ENCODE peak calls at places on chromosomes 6 and 20, in ten cellular contexts. One of them, this sample, is unnamed.
A peak's percentile ranks its signal among the peaks of the same experiment; 100 is the strongest.

GRCh38 chr6:146770965-146771735 is 172.4 kb downstream of the ADGB start:
- DNase-seq in sciatic nerve: no peak
- DNase-seq in activated T-helper 1 cell treated with Interleukin-2 at 50 U/mL for 16 hours: peak; percentile 15
- DNase-seq in stimulated activated CD8-positive, alpha-beta memory T cell treated with anti-CD3 and anti-CD28 coated beads, Interleukin-7, amount 100 ng/mL, for 48 hours: no peak
- DNase-seq in lung: peak; percentile 54
- DNase-seq in neural crest cell: no peak
- DNase-seq in CD4-positive, alpha-beta memory T cell: peak; percentile 69
- DNase-seq in RWPE1: no peak
- DNase-seq in astrocyte: no peak
- DNase-seq in left cardiac atrium: peak; percentile 57
- DNase-seq in this sample: no peak

GRCh38 chr20:45725134-45725533 is 3.0 kb downstream of the SPINT4 start:
- DNase-seq in stimulated activated CD8-positive, alpha-beta memory T cell treated with anti-CD3 and anti-CD28 coated beads, Interleukin-7, amount 100 ng/mL, for 48 hours: no peak
- DNase-seq in left cardiac atrium: no peak
- DNase-seq in CD4-positive, alpha-beta memory T cell: no peak
- DNase-seq in neural crest cell: no peak
- DNase-seq in astrocyte: no peak
- DNase-seq in sciatic nerve: no peak
- DNase-seq in activated T-helper 1 cell treated with Interleukin-2 at 50 U/mL for 16 hours: no peak
- DNase-seq in RWPE1: no peak
- DNase-seq in lung: peak; percentile 36
- DNase-seq in this sample: no peak

GRCh38 chr6:167957626-167958025 is 39.8 kb upstream of the KIF25 start:
- DNase-seq in neural crest cell: no peak
- DNase-seq in activated T-helper 1 cell treated with Interleukin-2 at 50 U/mL for 16 hours: no peak
- DNase-seq in left cardiac atrium: no peak
- DNase-seq in sciatic nerve: no peak
- DNase-seq in RWPE1: no peak
- DNase-seq in stimulated activated CD8-positive, alpha-beta memory T cell treated with anti-CD3 and anti-CD28 coated beads, Interleukin-7, amount 100 ng/mL, for 48 hours: no peak
- DNase-seq in astrocyte: no peak
- DNase-seq in CD4-positive, alpha-beta memory T cell: no peak
- DNase-seq in lung: no peak
- DNase-seq in this sample: no peak

GRCh38 chr6:158758941-158759479 is 60.2 kb downstream of the EZR start:
- DNase-seq in neural crest cell: no peak
- DNase-seq in astrocyte: no peak
- DNase-seq in stimulated activated CD8-positive, alpha-beta memory T cell treated with anti-CD3 and anti-CD28 coated beads, Interleukin-7, amount 100 ng/mL, for 48 hours: no peak
- DNase-seq in RWPE1: no peak
- DNase-seq in sciatic nerve: no peak
- DNase-seq in left cardiac atrium: no peak
- DNase-seq in activated T-helper 1 cell treated with Interleukin-2 at 50 U/mL for 16 hours: no peak
- DNase-seq in CD4-positive, alpha-beta memory T cell: no peak
- DNase-seq in lung: no peak
- DNase-seq in this sample: no peak

GRCh38 chr20:45254867-45255266 is 503 bp upstream of the SLPI start:
- DNase-seq in neural crest cell: no peak
- DNase-seq in activated T-helper 1 cell treated with Interleukin-2 at 50 U/mL for 16 hours: no peak
- DNase-seq in left cardiac atrium: no peak
- DNase-seq in sciatic nerve: no peak
- DNase-seq in CD4-positive, alpha-beta memory T cell: no peak
- DNase-seq in stimulated activated CD8-positive, alpha-beta memory T cell treated with anti-CD3 and anti-CD28 coated beads, Interleukin-7, amount 100 ng/mL, for 48 hours: no peak
- DNase-seq in RWPE1: peak; percentile 85
- DNase-seq in lung: peak; percentile 39
- DNase-seq in astrocyte: peak; percentile 6
- DNase-seq in this sample: no peak

GRCh38 chr6:30112402-30113376 is at the start of gene TRIM31:
- DNase-seq in activated T-helper 1 cell treated with Interleukin-2 at 50 U/mL for 16 hours: no peak
- DNase-seq in left cardiac atrium: no peak
- DNase-seq in stimulated activated CD8-positive, alpha-beta memory T cell treated with anti-CD3 and anti-CD28 coated beads, Interleukin-7, amount 100 ng/mL, for 48 hours: no peak
- DNase-seq in RWPE1: no peak
- DNase-seq in astrocyte: no peak
- DNase-seq in CD4-positive, alpha-beta memory T cell: no peak
- DNase-seq in lung: no peak
- DNase-seq in sciatic nerve: no peak
- DNase-seq in neural crest cell: no peak
- DNase-seq in this sample: no peak

GRCh38 chr20:33827629-33828325 is 16.6 kb downstream of the CHMP4B start:
- DNase-seq in CD4-positive, alpha-beta memory T cell: no peak
- DNase-seq in neural crest cell: no peak
- DNase-seq in sciatic nerve: no peak
- DNase-seq in left cardiac atrium: no peak
- DNase-seq in activated T-helper 1 cell treated with Interleukin-2 at 50 U/mL for 16 hours: no peak
- DNase-seq in RWPE1: no peak
- DNase-seq in astrocyte: no peak
- DNase-seq in lung: no peak
- DNase-seq in stimulated activated CD8-positive, alpha-beta memory T cell treated with anti-CD3 and anti-CD28 coated beads, Interleukin-7, amount 100 ng/mL, for 48 hours: no peak
- DNase-seq in this sample: no peak

GRCh38 chr6:145963216-145964068 is 716 bp downstream of the SHPRH start:
- DNase-seq in activated T-helper 1 cell treated with Interleukin-2 at 50 U/mL for 16 hours: peak; percentile 15
- DNase-seq in astrocyte: peak; percentile 41
- DNase-seq in RWPE1: peak; percentile 38
- DNase-seq in sciatic nerve: no peak
- DNase-seq in stimulated activated CD8-positive, alpha-beta memory T cell treated with anti-CD3 and anti-CD28 coated beads, Interleukin-7, amount 100 ng/mL, for 48 hours: peak; percentile 17
- DNase-seq in neural crest cell: no peak
- DNase-seq in left cardiac atrium: peak; percentile 48
- DNase-seq in lung: peak; percentile 40
- DNase-seq in CD4-positive, alpha-beta memory T cell: peak; percentile 46
- DNase-seq in this sample: peak; percentile 56

GRCh38 chr6:147691436-147691835 is 182.9 kb downstream of the SAMD5 start:
- DNase-seq in lung: no peak
- DNase-seq in sciatic nerve: no peak
- DNase-seq in neural crest cell: no peak
- DNase-seq in left cardiac atrium: no peak
- DNase-seq in CD4-positive, alpha-beta memory T cell: no peak
- DNase-seq in activated T-helper 1 cell treated with Interleukin-2 at 50 U/mL for 16 hours: no peak
- DNase-seq in astrocyte: no peak
- DNase-seq in RWPE1: no peak
- DNase-seq in stimulated activated CD8-positive, alpha-beta memory T cell treated with anti-CD3 and anti-CD28 coated beads, Interleukin-7, amount 100 ng/mL, for 48 hours: no peak
- DNase-seq in this sample: no peak

GRCh38 chr6:75611702-75612375 is 10.2 kb downstream of the SENP6 start:
- DNase-seq in astrocyte: peak; percentile 26
- DNase-seq in lung: no peak
- DNase-seq in neural crest cell: no peak
- DNase-seq in activated T-helper 1 cell treated with Interleukin-2 at 50 U/mL for 16 hours: no peak
- DNase-seq in left cardiac atrium: no peak
- DNase-seq in CD4-positive, alpha-beta memory T cell: peak; percentile 67
- DNase-seq in RWPE1: no peak
- DNase-seq in stimulated activated CD8-positive, alpha-beta memory T cell treated with anti-CD3 and anti-CD28 coated beads, Interleukin-7, amount 100 ng/mL, for 48 hours: no peak
- DNase-seq in sciatic nerve: no peak
- DNase-seq in this sample: no peak

GRCh38 chr6:104229057-104229456 is 630.7 kb downstream of the HACE1 start:
- DNase-seq in sciatic nerve: no peak
- DNase-seq in left cardiac atrium: no peak
- DNase-seq in stimulated activated CD8-positive, alpha-beta memory T cell treated with anti-CD3 and anti-CD28 coated beads, Interleukin-7, amount 100 ng/mL, for 48 hours: no peak
- DNase-seq in astrocyte: no peak
- DNase-seq in RWPE1: no peak
- DNase-seq in neural crest cell: no peak
- DNase-seq in CD4-positive, alpha-beta memory T cell: no peak
- DNase-seq in activated T-helper 1 cell treated with Interleukin-2 at 50 U/mL for 16 hours: no peak
- DNase-seq in lung: no peak
- DNase-seq in this sample: no peak

GRCh38 chr6:145948328-145948727 is 15.8 kb downstream of the SHPRH start:
- DNase-seq in CD4-positive, alpha-beta memory T cell: no peak
- DNase-seq in stimulated activated CD8-positive, alpha-beta memory T cell treated with anti-CD3 and anti-CD28 coated beads, Interleukin-7, amount 100 ng/mL, for 48 hours: no peak
- DNase-seq in RWPE1: peak; percentile 13
- DNase-seq in activated T-helper 1 cell treated with Interleukin-2 at 50 U/mL for 16 hours: no peak
- DNase-seq in left cardiac atrium: no peak
- DNase-seq in sciatic nerve: no peak
- DNase-seq in neural crest cell: no peak
- DNase-seq in astrocyte: peak; percentile 26
- DNase-seq in lung: no peak
- DNase-seq in this sample: no peak

GRCh38 chr6:164106345-164106769 is 691.8 kb downstream of the QKI start:
- DNase-seq in sciatic nerve: peak; percentile 65
- DNase-seq in neural crest cell: peak; percentile 42
- DNase-seq in lung: no peak
- DNase-seq in RWPE1: no peak
- DNase-seq in CD4-positive, alpha-beta memory T cell: no peak
- DNase-seq in activated T-helper 1 cell treated with Interleukin-2 at 50 U/mL for 16 hours: no peak
- DNase-seq in astrocyte: peak; percentile 22
- DNase-seq in stimulated activated CD8-positive, alpha-beta memory T cell treated with anti-CD3 and anti-CD28 coated beads, Interleukin-7, amount 100 ng/mL, for 48 hours: no peak
- DNase-seq in left cardiac atrium: peak; percentile 69
- DNase-seq in this sample: peak; percentile 62

GRCh38 chr20:4170621-4171537 is 155.5 kb upstream of the RNF24 start:
- DNase-seq in astrocyte: no peak
- DNase-seq in sciatic nerve: no peak
- DNase-seq in RWPE1: no peak
- DNase-seq in left cardiac atrium: no peak
- DNase-seq in CD4-positive, alpha-beta memory T cell: no peak
- DNase-seq in activated T-helper 1 cell treated with Interleukin-2 at 50 U/mL for 16 hours: no peak
- DNase-seq in stimulated activated CD8-positive, alpha-beta memory T cell treated with anti-CD3 and anti-CD28 coated beads, Interleukin-7, amount 100 ng/mL, for 48 hours: no peak
- DNase-seq in lung: no peak
- DNase-seq in neural crest cell: no peak
- DNase-seq in this sample: no peak

GRCh38 chr6:154974485-154975149 is 20.5 kb upstream of the TIAM2 start:
- DNase-seq in lung: no peak
- DNase-seq in sciatic nerve: no peak
- DNase-seq in neural crest cell: no peak
- DNase-seq in stimulated activated CD8-positive, alpha-beta memory T cell treated with anti-CD3 and anti-CD28 coated beads, Interleukin-7, amount 100 ng/mL, for 48 hours: no peak
- DNase-seq in CD4-positive, alpha-beta memory T cell: no peak
- DNase-seq in left cardiac atrium: no peak
- DNase-seq in astrocyte: no peak
- DNase-seq in RWPE1: no peak
- DNase-seq in activated T-helper 1 cell treated with Interleukin-2 at 50 U/mL for 16 hours: no peak
- DNase-seq in this sample: no peak

GRCh38 chr6:137717074-137718073 is 149.7 kb upstream of the TNFAIP3 start:
- DNase-seq in left cardiac atrium: no peak
- DNase-seq in neural crest cell: no peak
- DNase-seq in lung: no peak
- DNase-seq in RWPE1: no peak
- DNase-seq in CD4-positive, alpha-beta memory T cell: peak; percentile 97
- DNase-seq in astrocyte: peak; percentile 32
- DNase-seq in sciatic nerve: no peak
- DNase-seq in activated T-helper 1 cell treated with Interleukin-2 at 50 U/mL for 16 hours: peak; percentile 56
- DNase-seq in stimulated activated CD8-positive, alpha-beta memory T cell treated with anti-CD3 and anti-CD28 coated beads, Interleukin-7, amount 100 ng/mL, for 48 hours: peak; percentile 55
- DNase-seq in this sample: no peak

GRCh38 chr6:56643379-56644089 is 845 bp upstream of the DST start:
- DNase-seq in sciatic nerve: no peak
- DNase-seq in stimulated activated CD8-positive, alpha-beta memory T cell treated with anti-CD3 and anti-CD28 coated beads, Interleukin-7, amount 100 ng/mL, for 48 hours: no peak
- DNase-seq in CD4-positive, alpha-beta memory T cell: no peak
- DNase-seq in RWPE1: no peak
- DNase-seq in neural crest cell: no peak
- DNase-seq in activated T-helper 1 cell treated with Interleukin-2 at 50 U/mL for 16 hours: no peak
- DNase-seq in astrocyte: no peak
- DNase-seq in left cardiac atrium: no peak
- DNase-seq in lung: no peak
- DNase-seq in this sample: no peak

GRCh38 chr6:13935190-13935880 is 10.6 kb downstream of the RNF182 start:
- DNase-seq in left cardiac atrium: no peak
- DNase-seq in neural crest cell: no peak
- DNase-seq in lung: no peak
- DNase-seq in sciatic nerve: no peak
- DNase-seq in RWPE1: no peak
- DNase-seq in activated T-helper 1 cell treated with Interleukin-2 at 50 U/mL for 16 hours: no peak
- DNase-seq in stimulated activated CD8-positive, alpha-beta memory T cell treated with anti-CD3 and anti-CD28 coated beads, Interleukin-7, amount 100 ng/mL, for 48 hours: no peak
- DNase-seq in astrocyte: no peak
- DNase-seq in CD4-positive, alpha-beta memory T cell: no peak
- DNase-seq in this sample: no peak

GRCh38 chr20:58092353-58092752 is 136.1 kb downstream of the ANKRD60 start:
- DNase-seq in activated T-helper 1 cell treated with Interleukin-2 at 50 U/mL for 16 hours: no peak
- DNase-seq in astrocyte: no peak
- DNase-seq in sciatic nerve: no peak
- DNase-seq in CD4-positive, alpha-beta memory T cell: no peak
- DNase-seq in RWPE1: no peak
- DNase-seq in stimulated activated CD8-positive, alpha-beta memory T cell treated with anti-CD3 and anti-CD28 coated beads, Interleukin-7, amount 100 ng/mL, for 48 hours: no peak
- DNase-seq in neural crest cell: no peak
- DNase-seq in lung: no peak
- DNase-seq in left cardiac atrium: no peak
- DNase-seq in this sample: no peak

GRCh38 chr20:699811-700338 is 24.3 kb upstream of the SCRT2 start:
- DNase-seq in lung: no peak
- DNase-seq in RWPE1: no peak
- DNase-seq in CD4-positive, alpha-beta memory T cell: no peak
- DNase-seq in left cardiac atrium: peak; percentile 48
- DNase-seq in neural crest cell: no peak
- DNase-seq in astrocyte: no peak
- DNase-seq in stimulated activated CD8-positive, alpha-beta memory T cell treated with anti-CD3 and anti-CD28 coated beads, Interleukin-7, amount 100 ng/mL, for 48 hours: no peak
- DNase-seq in sciatic nerve: peak; percentile 38
- DNase-seq in activated T-helper 1 cell treated with Interleukin-2 at 50 U/mL for 16 hours: no peak
- DNase-seq in this sample: no peak

GRCh38 chr20:6501061-6501460 is 266.4 kb upstream of the BMP2 start:
- DNase-seq in stimulated activated CD8-positive, alpha-beta memory T cell treated with anti-CD3 and anti-CD28 coated beads, Interleukin-7, amount 100 ng/mL, for 48 hours: no peak
- DNase-seq in CD4-positive, alpha-beta memory T cell: no peak
- DNase-seq in RWPE1: peak; percentile 93
- DNase-seq in lung: no peak
- DNase-seq in sciatic nerve: no peak
- DNase-seq in left cardiac atrium: no peak
- DNase-seq in neural crest cell: no peak
- DNase-seq in activated T-helper 1 cell treated with Interleukin-2 at 50 U/mL for 16 hours: no peak
- DNase-seq in astrocyte: peak; percentile 87
- DNase-seq in this sample: no peak

GRCh38 chr6:15292721-15293302 is 46.9 kb downstream of the JARID2 start:
- DNase-seq in CD4-positive, alpha-beta memory T cell: no peak
- DNase-seq in sciatic nerve: no peak
- DNase-seq in stimulated activated CD8-positive, alpha-beta memory T cell treated with anti-CD3 and anti-CD28 coated beads, Interleukin-7, amount 100 ng/mL, for 48 hours: no peak
- DNase-seq in astrocyte: no peak
- DNase-seq in activated T-helper 1 cell treated with Interleukin-2 at 50 U/mL for 16 hours: no peak
- DNase-seq in lung: no peak
- DNase-seq in left cardiac atrium: no peak
- DNase-seq in RWPE1: no peak
- DNase-seq in neural crest cell: no peak
- DNase-seq in this sample: no peak

GRCh38 chr20:15075586-15075985 is 738.2 kb upstream of the FLRT3 start:
- DNase-seq in stimulated activated CD8-positive, alpha-beta memory T cell treated with anti-CD3 and anti-CD28 coated beads, Interleukin-7, amount 100 ng/mL, for 48 hours: no peak
- DNase-seq in neural crest cell: no peak
- DNase-seq in CD4-positive, alpha-beta memory T cell: no peak
- DNase-seq in lung: no peak
- DNase-seq in activated T-helper 1 cell treated with Interleukin-2 at 50 U/mL for 16 hours: no peak
- DNase-seq in RWPE1: no peak
- DNase-seq in astrocyte: no peak
- DNase-seq in sciatic nerve: no peak
- DNase-seq in left cardiac atrium: no peak
- DNase-seq in this sample: no peak

GRCh38 chr6:25130518-25130917 is 148.7 kb upstream of the CARMIL1 start:
- DNase-seq in left cardiac atrium: no peak
- DNase-seq in neural crest cell: no peak
- DNase-seq in lung: no peak
- DNase-seq in sciatic nerve: no peak
- DNase-seq in stimulated activated CD8-positive, alpha-beta memory T cell treated with anti-CD3 and anti-CD28 coated beads, Interleukin-7, amount 100 ng/mL, for 48 hours: no peak
- DNase-seq in astrocyte: no peak
- DNase-seq in CD4-positive, alpha-beta memory T cell: no peak
- DNase-seq in activated T-helper 1 cell treated with Interleukin-2 at 50 U/mL for 16 hours: no peak
- DNase-seq in RWPE1: no peak
- DNase-seq in this sample: no peak

GRCh38 chr6:158943380-158944032 is 56.5 kb downstream of the RSPH3 start:
- DNase-seq in left cardiac atrium: no peak
- DNase-seq in astrocyte: no peak
- DNase-seq in stimulated activated CD8-positive, alpha-beta memory T cell treated with anti-CD3 and anti-CD28 coated beads, Interleukin-7, amount 100 ng/mL, for 48 hours: no peak
- DNase-seq in sciatic nerve: no peak
- DNase-seq in activated T-helper 1 cell treated with Interleukin-2 at 50 U/mL for 16 hours: no peak
- DNase-seq in CD4-positive, alpha-beta memory T cell: no peak
- DNase-seq in neural crest cell: no peak
- DNase-seq in lung: no peak
- DNase-seq in RWPE1: no peak
- DNase-seq in this sample: no peak

GRCh38 chr6:140274548-140274947 is 900.1 kb upstream of the CITED2 start:
- DNase-seq in stimulated activated CD8-positive, alpha-beta memory T cell treated with anti-CD3 and anti-CD28 coated beads, Interleukin-7, amount 100 ng/mL, for 48 hours: no peak
- DNase-seq in lung: no peak
- DNase-seq in CD4-positive, alpha-beta memory T cell: no peak
- DNase-seq in activated T-helper 1 cell treated with Interleukin-2 at 50 U/mL for 16 hours: no peak
- DNase-seq in RWPE1: no peak
- DNase-seq in left cardiac atrium: no peak
- DNase-seq in neural crest cell: no peak
- DNase-seq in astrocyte: no peak
- DNase-seq in sciatic nerve: no peak
- DNase-seq in this sample: no peak

GRCh38 chr6:37210313-37210898 is 40.5 kb downstream of the PIM1 start:
- DNase-seq in CD4-positive, alpha-beta memory T cell: peak; percentile 77
- DNase-seq in RWPE1: peak; percentile 72
- DNase-seq in sciatic nerve: peak; percentile 84
- DNase-seq in lung: peak; percentile 78
- DNase-seq in left cardiac atrium: peak; percentile 65
- DNase-seq in activated T-helper 1 cell treated with Interleukin-2 at 50 U/mL for 16 hours: peak; percentile 46
- DNase-seq in neural crest cell: peak; percentile 84
- DNase-seq in astrocyte: peak; percentile 62
- DNase-seq in stimulated activated CD8-positive, alpha-beta memory T cell treated with anti-CD3 and anti-CD28 coated beads, Interleukin-7, amount 100 ng/mL, for 48 hours: no peak
- DNase-seq in this sample: peak; percentile 72

GRCh38 chr6:133291671-133292070 is 50.5 kb downstream of the EYA4 start:
- DNase-seq in astrocyte: no peak
- DNase-seq in activated T-helper 1 cell treated with Interleukin-2 at 50 U/mL for 16 hours: no peak
- DNase-seq in lung: no peak
- DNase-seq in left cardiac atrium: no peak
- DNase-seq in neural crest cell: no peak
- DNase-seq in stimulated activated CD8-positive, alpha-beta memory T cell treated with anti-CD3 and anti-CD28 coated beads, Interleukin-7, amount 100 ng/mL, for 48 hours: no peak
- DNase-seq in CD4-positive, alpha-beta memory T cell: no peak
- DNase-seq in RWPE1: no peak
- DNase-seq in sciatic nerve: no peak
- DNase-seq in this sample: no peak